ENCODE peak calls at places on chromosomes 6 and 20, in four cellular contexts. V is activated T-cell treated with anti-CD3 and anti-CD28 coated beads, Interleukin-2, amount 50 U/mL, for 24 hours; T is T-helper 2 cell; M is nucleus accumbens. Y is an unnamed sample.

GRCh38 chr20:43560974-43561373 is 2.1 kb downstream of the SGK2 start:
- DNase-seq in M (no peak), V (no peak), T (no peak), Y (no peak)

GRCh38 chr20:43341541-43341940 is 116.2 kb upstream of the SRSF6 start:
- DNase-seq in V (no peak), T (no peak), M (no peak), Y (no peak)

GRCh38 chr6:52566853-52567279 is 10.0 kb downstream of the TRAM2 start:
- DNase-seq in V (no peak), T (no peak), M (no peak), Y (peak)

GRCh38 chr6:39520411-39520810 is 197.9 kb upstream of the KCNK16 start:
- DNase-seq in T (no peak), V (no peak), M (no peak), Y (no peak)

GRCh38 chr6:105359419-105360366 is 43.2 kb downstream of the PREP start:
- DNase-seq in V (no peak), T (no peak), M (no peak), Y (peak)

GRCh38 chr6:26159417-26160273 is 72.4 kb downstream of the HFE start:
- DNase-seq in T (no peak), M (no peak), V (no peak), Y (no peak)

GRCh38 chr6:169159331-169159730 is 94.3 kb downstream of the THBS2 start:
- DNase-seq in V (no peak), T (no peak), M (no peak), Y (no peak)

GRCh38 chr6:32116674-32117073 is 7.5 kb upstream of the TNXB start:
- DNase-seq in T (no peak), V (no peak), M (no peak), Y (peak)

GRCh38 chr6:68040312-68040778 is 594.7 kb upstream of the ADGRB3 start:
- DNase-seq in T (no peak), V (no peak), M (no peak), Y (no peak)

GRCh38 chr6:128803911-128804310 is 79.0 kb upstream of the LAMA2 start:
- DNase-seq in M (no peak), V (no peak), T (no peak), Y (no peak)